ENCODE peak calls at places on chromosome 1, in seven cellular contexts. One of them, this sample, is unnamed.

GRCh38 chr1:84782881-84783280 is 92.6 kb upstream of the SSX2IP start:
- DNase-seq in endodermal cell: no peak
- DNase-seq in esophagus squamous epithelium: no peak
- DNase-seq in heart left ventricle: no peak
- DNase-seq in mammary epithelial cell: no peak
- DNase-seq in Panc1: no peak
- DNase-seq in pancreas: no peak
- DNase-seq in this sample: no peak

GRCh38 chr1:98078586-98078985 is 157.8 kb upstream of the DPYD start:
- DNase-seq in endodermal cell: no peak
- DNase-seq in esophagus squamous epithelium: no peak
- DNase-seq in heart left ventricle: no peak
- DNase-seq in mammary epithelial cell: no peak
- DNase-seq in Panc1: no peak
- DNase-seq in pancreas: no peak
- DNase-seq in this sample: no peak

GRCh38 chr1:9239622-9240401 is 5.2 kb downstream of the H6PD start:
- DNase-seq in endodermal cell: no peak
- DNase-seq in esophagus squamous epithelium: no peak
- DNase-seq in heart left ventricle: peak; percentile 77
- DNase-seq in mammary epithelial cell: peak; percentile 57
- DNase-seq in Panc1: no peak
- DNase-seq in pancreas: no peak
- DNase-seq in this sample: no peak

GRCh38 chr1:92953491-92953890 is 7.8 kb downstream of the DIPK1A start:
- DNase-seq in endodermal cell: no peak
- DNase-seq in esophagus squamous epithelium: no peak
- DNase-seq in heart left ventricle: no peak
- DNase-seq in mammary epithelial cell: no peak
- DNase-seq in Panc1: no peak
- DNase-seq in pancreas: no peak
- DNase-seq in this sample: no peak

GRCh38 chr1:50422675-50422945 is 633 bp downstream of the DMRTA2 start:
- DNase-seq in endodermal cell: no peak
- DNase-seq in esophagus squamous epithelium: no peak
- DNase-seq in heart left ventricle: no peak
- DNase-seq in mammary epithelial cell: no peak
- DNase-seq in Panc1: no peak
- DNase-seq in pancreas: no peak
- DNase-seq in this sample: no peak

GRCh38 chr1:186492531-186493291 is 31.8 kb upstream of the PDC start:
- DNase-seq in endodermal cell: no peak
- DNase-seq in esophagus squamous epithelium: no peak
- DNase-seq in heart left ventricle: no peak
- DNase-seq in mammary epithelial cell: peak; percentile 86
- DNase-seq in Panc1: no peak
- DNase-seq in pancreas: no peak
- DNase-seq in this sample: no peak

GRCh38 chr1:154765970-154766369 is 104.1 kb downstream of the KCNN3 start:
- DNase-seq in endodermal cell: peak; percentile 76
- DNase-seq in esophagus squamous epithelium: no peak
- DNase-seq in heart left ventricle: no peak
- DNase-seq in mammary epithelial cell: no peak
- DNase-seq in Panc1: no peak
- DNase-seq in pancreas: no peak
- DNase-seq in this sample: no peak

GRCh38 chr1:202069670-202070069 is 53.0 kb upstream of the GPR37L1 start:
- DNase-seq in endodermal cell: peak; percentile 77
- DNase-seq in esophagus squamous epithelium: no peak
- DNase-seq in heart left ventricle: no peak
- DNase-seq in mammary epithelial cell: no peak
- DNase-seq in Panc1: no peak
- DNase-seq in pancreas: no peak
- DNase-seq in this sample: no peak

GRCh38 chr1:171784779-171785178 is 3.3 kb downstream of the METTL13 start:
- DNase-seq in endodermal cell: no peak
- DNase-seq in esophagus squamous epithelium: no peak
- DNase-seq in heart left ventricle: no peak
- DNase-seq in mammary epithelial cell: no peak
- DNase-seq in Panc1: no peak
- DNase-seq in pancreas: no peak
- DNase-seq in this sample: no peak

GRCh38 chr1:36134805-36135339 is 9.8 kb upstream of the COL8A2 start:
- DNase-seq in endodermal cell: peak; percentile 95
- DNase-seq in esophagus squamous epithelium: no peak
- DNase-seq in heart left ventricle: no peak
- DNase-seq in mammary epithelial cell: peak; percentile 91
- DNase-seq in Panc1: no peak
- DNase-seq in pancreas: no peak
- DNase-seq in this sample: peak; percentile 41

GRCh38 chr1:7171168-7171567 is 385.9 kb downstream of the CAMTA1 start:
- DNase-seq in endodermal cell: no peak
- DNase-seq in esophagus squamous epithelium: no peak
- DNase-seq in heart left ventricle: no peak
- DNase-seq in mammary epithelial cell: no peak
- DNase-seq in Panc1: no peak
- DNase-seq in pancreas: no peak
- DNase-seq in this sample: no peak

GRCh38 chr1:7174561-7174960 is 389.3 kb downstream of the CAMTA1 start:
- DNase-seq in endodermal cell: no peak
- DNase-seq in esophagus squamous epithelium: no peak
- DNase-seq in heart left ventricle: no peak
- DNase-seq in mammary epithelial cell: no peak
- DNase-seq in Panc1: no peak
- DNase-seq in pancreas: no peak
- DNase-seq in this sample: no peak

GRCh38 chr1:7174980-7175379 is 389.7 kb downstream of the CAMTA1 start:
- DNase-seq in endodermal cell: no peak
- DNase-seq in esophagus squamous epithelium: no peak
- DNase-seq in heart left ventricle: no peak
- DNase-seq in mammary epithelial cell: no peak
- DNase-seq in Panc1: no peak
- DNase-seq in pancreas: no peak
- DNase-seq in this sample: no peak

GRCh38 chr1:7172804-7173203 is 387.6 kb downstream of the CAMTA1 start:
- DNase-seq in endodermal cell: no peak
- DNase-seq in esophagus squamous epithelium: no peak
- DNase-seq in heart left ventricle: peak; percentile 37
- DNase-seq in mammary epithelial cell: no peak
- DNase-seq in Panc1: no peak
- DNase-seq in pancreas: no peak
- DNase-seq in this sample: no peak

GRCh38 chr1:7171574-7171973 is 386.3 kb downstream of the CAMTA1 start:
- DNase-seq in endodermal cell: no peak
- DNase-seq in esophagus squamous epithelium: no peak
- DNase-seq in heart left ventricle: no peak
- DNase-seq in mammary epithelial cell: no peak
- DNase-seq in Panc1: no peak
- DNase-seq in pancreas: no peak
- DNase-seq in this sample: no peak
- H3K4me3 ChIP-seq in endodermal cell: no peak overlapping the region
- H3K4me3 ChIP-seq in esophagus squamous epithelium: no peak overlapping the region
- H3K4me3 ChIP-seq in heart left ventricle: no peak overlapping the region
- H3K4me3 ChIP-seq in mammary epithelial cell: no peak overlapping the region
- H3K4me3 ChIP-seq in Panc1: no peak overlapping the region
- H3K4me3 ChIP-seq in pancreas: no peak overlapping the region
- H3K4me3 ChIP-seq in this sample: no peak overlapping the region

GRCh38 chr1:17967623-17968022 is 140.0 kb upstream of the IGSF21 start:
- DNase-seq in endodermal cell: no peak
- DNase-seq in esophagus squamous epithelium: no peak
- DNase-seq in heart left ventricle: no peak
- DNase-seq in mammary epithelial cell: no peak
- DNase-seq in Panc1: no peak
- DNase-seq in pancreas: no peak
- DNase-seq in this sample: no peak

GRCh38 chr1:17965515-17966100 is 142.0 kb upstream of the IGSF21 start:
- DNase-seq in endodermal cell: no peak
- DNase-seq in esophagus squamous epithelium: no peak
- DNase-seq in heart left ventricle: no peak
- DNase-seq in mammary epithelial cell: no peak
- DNase-seq in Panc1: no peak
- DNase-seq in pancreas: no peak
- DNase-seq in this sample: no peak

GRCh38 chr1:17970757-17971156 is 136.8 kb upstream of the IGSF21 start:
- DNase-seq in endodermal cell: no peak
- DNase-seq in esophagus squamous epithelium: no peak
- DNase-seq in heart left ventricle: no peak
- DNase-seq in mammary epithelial cell: no peak
- DNase-seq in Panc1: no peak
- DNase-seq in pancreas: no peak
- DNase-seq in this sample: no peak

GRCh38 chr1:17966341-17966740 is 141.3 kb upstream of the IGSF21 start:
- DNase-seq in endodermal cell: no peak
- DNase-seq in esophagus squamous epithelium: no peak
- DNase-seq in heart left ventricle: no peak
- DNase-seq in mammary epithelial cell: no peak
- DNase-seq in Panc1: no peak
- DNase-seq in pancreas: no peak
- DNase-seq in this sample: peak; percentile 41
- H3K27ac ChIP-seq in endodermal cell: no peak overlapping the region
- H3K27ac ChIP-seq in esophagus squamous epithelium: no peak overlapping the region
- H3K27ac ChIP-seq in heart left ventricle: no peak overlapping the region
- H3K27ac ChIP-seq in mammary epithelial cell: no peak overlapping the region
- H3K27ac ChIP-seq in Panc1: no peak overlapping the region
- H3K27ac ChIP-seq in pancreas: no peak overlapping the region
- H3K27ac ChIP-seq in this sample: no peak overlapping the region

GRCh38 chr1:233679030-233679429 is 65.1 kb downstream of the KCNK1 start:
- DNase-seq in endodermal cell: no peak
- DNase-seq in esophagus squamous epithelium: no peak
- DNase-seq in heart left ventricle: no peak
- DNase-seq in mammary epithelial cell: no peak
- DNase-seq in Panc1: no peak
- DNase-seq in pancreas: no peak
- DNase-seq in this sample: no peak
- TF ChIP-seq CTCF in endodermal cell: no peak
- TF ChIP-seq CTCF in esophagus squamous epithelium: no peak
- TF ChIP-seq CTCF in heart left ventricle: no peak
- TF ChIP-seq CTCF in mammary epithelial cell: no peak
- TF ChIP-seq CTCF in Panc1: no peak
- TF ChIP-seq CTCF in pancreas: no peak
- TF ChIP-seq CTCF in this sample: no peak

DNA sequence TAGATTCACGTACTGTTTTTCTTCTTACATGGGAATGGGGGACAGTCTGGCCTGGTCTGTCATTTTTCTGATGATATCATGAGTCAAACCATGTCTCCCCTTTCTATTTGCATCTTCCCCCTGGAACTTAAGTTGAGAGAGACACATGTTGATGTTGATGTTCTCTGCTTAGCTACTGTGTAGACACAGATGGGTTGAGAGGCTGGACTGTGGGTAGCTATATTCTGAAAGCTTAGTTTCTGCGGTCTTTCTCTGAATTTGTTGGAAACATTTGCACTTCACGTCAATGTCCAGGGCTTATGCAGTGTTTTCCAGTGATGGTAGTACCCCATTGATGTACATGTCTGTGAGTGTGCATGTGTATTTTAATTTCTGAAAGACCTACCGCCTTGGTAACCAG is 58.2 kb downstream of the FCRL5 start:
- DNase-seq in endodermal cell: no peak
- DNase-seq in esophagus squamous epithelium: no peak
- DNase-seq in heart left ventricle: no peak
- DNase-seq in mammary epithelial cell: no peak
- DNase-seq in Panc1: no peak
- DNase-seq in pancreas: no peak
- DNase-seq in this sample: no peak
- H3K4me3 ChIP-seq in endodermal cell: no peak overlapping the region
- H3K4me3 ChIP-seq in esophagus squamous epithelium: no peak overlapping the region
- H3K4me3 ChIP-seq in heart left ventricle: no peak overlapping the region
- H3K4me3 ChIP-seq in mammary epithelial cell: no peak overlapping the region
- H3K4me3 ChIP-seq in Panc1: no peak overlapping the region
- H3K4me3 ChIP-seq in pancreas: no peak overlapping the region
- H3K4me3 ChIP-seq in this sample: no peak overlapping the region

DNA sequence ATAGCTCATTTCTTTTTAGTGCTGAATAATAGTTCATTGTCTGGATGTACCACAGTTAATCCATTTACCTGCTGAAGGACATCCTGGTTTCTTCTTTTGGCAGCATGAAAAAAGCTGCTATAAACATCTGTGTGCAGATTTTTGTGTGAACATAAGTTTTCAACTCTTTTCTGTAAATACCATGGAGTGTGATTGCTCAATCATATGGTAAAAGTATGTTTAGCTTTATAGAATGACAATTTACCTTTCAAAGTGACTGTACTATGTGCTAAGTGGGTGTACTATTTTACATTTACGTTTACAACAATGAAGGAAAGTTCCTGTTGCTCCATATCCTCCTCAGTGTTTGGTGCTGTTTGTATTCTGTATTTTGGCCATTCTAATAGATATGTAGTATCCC is 49.0 kb downstream of the RUNX3 start:
- DNase-seq in endodermal cell: no peak
- DNase-seq in esophagus squamous epithelium: no peak
- DNase-seq in heart left ventricle: no peak
- DNase-seq in mammary epithelial cell: no peak
- DNase-seq in Panc1: no peak
- DNase-seq in pancreas: no peak
- DNase-seq in this sample: no peak
- H3K27ac ChIP-seq in endodermal cell: no peak overlapping the region
- H3K27ac ChIP-seq in esophagus squamous epithelium: no peak overlapping the region
- H3K27ac ChIP-seq in heart left ventricle: no peak overlapping the region
- H3K27ac ChIP-seq in mammary epithelial cell: no peak overlapping the region
- H3K27ac ChIP-seq in Panc1: no peak overlapping the region
- H3K27ac ChIP-seq in pancreas: no peak overlapping the region
- H3K27ac ChIP-seq in this sample: no peak overlapping the region

GRCh38 chr1:109917429-109918076 is 6.9 kb downstream of the CSF1 start:
- DNase-seq in endodermal cell: no peak
- DNase-seq in esophagus squamous epithelium: no peak
- DNase-seq in heart left ventricle: no peak
- DNase-seq in mammary epithelial cell: no peak
- DNase-seq in Panc1: no peak
- DNase-seq in pancreas: no peak
- DNase-seq in this sample: no peak

GRCh38 chr1:109918671-109919070 is 8.0 kb downstream of the CSF1 start:
- DNase-seq in endodermal cell: no peak
- DNase-seq in esophagus squamous epithelium: no peak
- DNase-seq in heart left ventricle: no peak
- DNase-seq in mammary epithelial cell: no peak
- DNase-seq in Panc1: no peak
- DNase-seq in pancreas: no peak
- DNase-seq in this sample: no peak

GRCh38 chr1:109919271-109919670 is 8.6 kb downstream of the CSF1 start:
- DNase-seq in endodermal cell: no peak
- DNase-seq in esophagus squamous epithelium: no peak
- DNase-seq in heart left ventricle: no peak
- DNase-seq in mammary epithelial cell: no peak
- DNase-seq in Panc1: no peak
- DNase-seq in pancreas: no peak
- DNase-seq in this sample: no peak

GRCh38 chr1:109914587-109915240 is 4.1 kb downstream of the CSF1 start:
- DNase-seq in endodermal cell: no peak
- DNase-seq in esophagus squamous epithelium: no peak
- DNase-seq in heart left ventricle: no peak
- DNase-seq in mammary epithelial cell: no peak
- DNase-seq in Panc1: no peak
- DNase-seq in pancreas: no peak
- DNase-seq in this sample: no peak

GRCh38 chr1:109918077-109918606 is 7.5 kb downstream of the CSF1 start:
- DNase-seq in endodermal cell: peak; percentile 65
- DNase-seq in esophagus squamous epithelium: no peak
- DNase-seq in heart left ventricle: no peak
- DNase-seq in mammary epithelial cell: no peak
- DNase-seq in Panc1: no peak
- DNase-seq in pancreas: no peak
- DNase-seq in this sample: no peak
- TF ChIP-seq CTCF in endodermal cell: peak; percentile 61
- TF ChIP-seq CTCF in esophagus squamous epithelium: no peak
- TF ChIP-seq CTCF in heart left ventricle: no peak
- TF ChIP-seq CTCF in mammary epithelial cell: peak; percentile 20
- TF ChIP-seq CTCF in Panc1: no peak
- TF ChIP-seq CTCF in pancreas: no peak
- TF ChIP-seq CTCF in this sample: no peak

GRCh38 chr1:178094752-178095645 is 1.1 kb downstream of the RASAL2 start:
- DNase-seq in endodermal cell: no peak
- DNase-seq in esophagus squamous epithelium: no peak
- DNase-seq in heart left ventricle: no peak
- DNase-seq in mammary epithelial cell: peak; percentile 76
- DNase-seq in Panc1: no peak
- DNase-seq in pancreas: no peak
- DNase-seq in this sample: no peak
- H3K4me3 ChIP-seq in endodermal cell: peak overlapping the region; percentile 84
- H3K4me3 ChIP-seq in esophagus squamous epithelium: peak overlapping the region; percentile 96
- H3K4me3 ChIP-seq in heart left ventricle: peak overlapping the region; percentile 98
- H3K4me3 ChIP-seq in mammary epithelial cell: peak overlapping the region; percentile 87
- H3K4me3 ChIP-seq in Panc1: peak overlapping the region; percentile 80
- H3K4me3 ChIP-seq in pancreas: peak overlapping the region; percentile 99
- H3K4me3 ChIP-seq in this sample: peak overlapping the region; percentile 82

This sample was measured in dorsolateral prefrontal cortex.